ENCODE peak calls at places on chromosomes 11 and 22, in eight cellular contexts. P is memory B cell; Y is epithelial cell of esophagus; X is pancreas; U is activated CD4-positive, alpha-beta T cell treated with anti-CD3 and anti-CD28 coated beads, Interleukin-2, amount 50 U/mL, for 48 hours; O is left kidney; W is BJ; T is NCI-H460. K is an unnamed sample.

GRCh38 chr11:48024635-48025071 is 44.3 kb downstream of the PTPRJ start:
- DNase-seq in Y (no peak), O (no peak), W (no peak), T (no peak), X (peak), U (no peak), P (no peak), K (no peak)

GRCh38 chr11:46801694-46802093 is 44.4 kb downstream of the CKAP5 start:
- DNase-seq in P (no peak), U (no peak), O (no peak), W (no peak), T (no peak), X (no peak), Y (no peak), K (no peak)

GRCh38 chr11:73288873-73289707 is 17.0 kb downstream of the P2RY6 start:
- DNase-seq in P (peak), W (no peak), O (peak), X (peak), U (peak), T (peak), Y (peak), K (peak)

GRCh38 chr11:93710239-93710638 is 31.1 kb downstream of the TAF1D start:
- DNase-seq in X (no peak), P (no peak), O (peak), T (no peak), U (no peak), W (no peak), Y (no peak), K (no peak)

GRCh38 chr22:35312198-35313059 is 12.7 kb downstream of the TOM1 start:
- DNase-seq in Y (peak), X (no peak), O (peak), U (no peak), T (no peak), W (no peak), P (no peak), K (no peak)

GRCh38 chr22:30180616-30181015 is 65.9 kb downstream of the LIF start:
- DNase-seq in P (no peak), T (no peak), O (no peak), U (no peak), X (no peak), Y (no peak), W (no peak), K (no peak)

GRCh38 chr11:102121329-102121728 is 11.1 kb downstream of the YAP1 start:
- DNase-seq in Y (no peak), T (no peak), U (no peak), O (no peak), W (no peak), P (no peak), X (no peak), K (no peak)

GRCh38 chr11:19441752-19442553 is 201.2 kb upstream of the E2F8 start:
- DNase-seq in Y (peak), P (no peak), O (peak), X (no peak), U (peak), W (peak), T (peak), K (no peak)

GRCh38 chr11:46422588-46422987 is 31.0 kb upstream of the CHRM4 start:
- DNase-seq in X (no peak), Y (no peak), P (no peak), O (peak), U (no peak), T (no peak), W (no peak), K (no peak)

GRCh38 chr11:26187639-26188038 is 144.3 kb upstream of the ANO3 start:
- DNase-seq in P (no peak), Y (peak), U (no peak), T (no peak), W (peak), X (no peak), O (no peak), K (no peak)

GRCh38 chr11:10696797-10697620 is 3.5 kb upstream of the IRAG1 start:
- DNase-seq in P (no peak), T (no peak), X (no peak), W (no peak), U (no peak), Y (no peak), O (no peak), K (no peak)

GRCh38 chr22:32744560-32744959 is 56.9 kb upstream of the TIMP3 start:
- DNase-seq in X (no peak), P (no peak), W (no peak), T (no peak), Y (no peak), U (no peak), O (no peak), K (no peak)

GRCh38 chr11:78828582-78829520 is 254.2 kb upstream of the NARS2 start:
- DNase-seq in T (no peak), X (no peak), W (no peak), U (no peak), P (no peak), O (no peak), Y (peak), K (no peak)

GRCh38 chr11:75717608-75718403 is at the start of gene MOGAT2:
- DNase-seq in T (no peak), W (no peak), X (no peak), O (no peak), P (no peak), U (no peak), Y (no peak), K (no peak)

K was measured in GM19239.